ENCODE peak calls at places on chromosomes 1 and 21, in four cellular contexts. Q, E, B and S are unnamed samples.

GRCh38 chr1:94061513-94062443 is 59.2 kb downstream of the ABCA4 start:
- DNase-seq in E (peak), B (peak), Q (peak), S (peak)

GRCh38 chr21:44529011-44529421 is 11.0 kb downstream of the KRTAP10-1 start:
- DNase-seq in E (peak), B (no peak), Q (no peak), S (no peak)

GRCh38 chr21:36229181-36229580 is 72.6 kb downstream of the DOP1B start:
- DNase-seq in Q (no peak), E (no peak), B (no peak), S (no peak)

GRCh38 chr21:45323487-45324380 is 36.0 kb upstream of the POFUT2 start:
- DNase-seq in B (no peak), E (peak), Q (no peak), S (no peak)

GRCh38 chr1:206004821-206005220 is 1.6 kb upstream of the RAB7B start:
- DNase-seq in B (peak), Q (peak), E (no peak), S (peak)

GRCh38 chr1:63969461-63969893 is 195.7 kb downstream of the ROR1 start:
- DNase-seq in B (peak), E (no peak), Q (no peak), S (peak)

GRCh38 chr21:34553199-34553952 is 41.4 kb upstream of the KCNE1 start:
- DNase-seq in B (no peak), E (peak), Q (no peak), S (peak)

GRCh38 chr21:34554227-34554626 is 42.2 kb upstream of the KCNE1 start:
- DNase-seq in B (no peak), E (no peak), Q (no peak), S (peak)

GRCh38 chr1:145891143-145891542 is 5.5 kb upstream of the ANKRD35 start:
- DNase-seq in Q (no peak), E (no peak), B (peak), S (peak)

GRCh38 chr1:21072721-21073120 is 104.0 kb downstream of the EIF4G3 start:
- DNase-seq in Q (no peak), B (no peak), E (no peak), S (no peak)

GRCh38 chr21:20728691-20729090 is 269.5 kb upstream of the NCAM2 start:
- DNase-seq in B (no peak), Q (no peak), E (no peak), S (no peak)

GRCh38 chr1:65177457-65177856 is 29.5 kb downstream of the AK4 start:
- DNase-seq in B (no peak), E (no peak), Q (no peak), S (peak)

GRCh38 chr1:152520561-152521090 is 6.3 kb downstream of the CRCT1 start:
- DNase-seq in Q (no peak), B (no peak), E (no peak), S (no peak)

GRCh38 chr1:6688757-6689156 is 12.9 kb downstream of the DNAJC11 start:
- DNase-seq in E (no peak), Q (no peak), B (no peak), S (no peak)

GRCh38 chr1:106921186-106921585 is 135.3 kb upstream of the PRMT6 start:
- DNase-seq in Q (no peak), E (no peak), B (no peak), S (no peak)

GRCh38 chr1:67110352-67110751 is 24.4 kb downstream of the C1orf141 start:
- DNase-seq in E (no peak), B (no peak), Q (no peak), S (no peak)

GRCh38 chr1:62437273-62437945 is 560 bp downstream of the USP1 start:
- DNase-seq in E (peak), Q (no peak), B (peak), S (peak)

GRCh38 chr1:153475282-153475681 is 14.8 kb upstream of the S100A7 start:
- DNase-seq in B (no peak), E (no peak), Q (no peak), S (no peak)

GRCh38 chr1:147215540-147215916 is 9.6 kb downstream of the FMO5 start:
- DNase-seq in Q (no peak), E (no peak), B (peak), S (no peak)

GRCh38 chr1:11736746-11737639 is 1.1 kb downstream of the AGTRAP start:
- DNase-seq in Q (no peak), E (peak), B (peak), S (peak)

GRCh38 chr1:14572861-14573260 is 25.6 kb upstream of the KAZN start:
- DNase-seq in Q (no peak), B (no peak), E (no peak), S (no peak)

GRCh38 chr1:53280486-53280885 is 42.2 kb upstream of the MAGOH start:
- DNase-seq in E (no peak), B (no peak), Q (no peak), S (no peak)

GRCh38 chr1:82775402-82776000 is 974.8 kb downstream of the ADGRL2 start:
- DNase-seq in Q (no peak), B (peak), E (peak), S (peak)

GRCh38 chr1:243580072-243580471 is 270.0 kb downstream of the AKT3 start:
- DNase-seq in Q (no peak), E (no peak), B (no peak), S (no peak)

GRCh38 chr1:37474697-37475379 is 458 bp downstream of the ZC3H12A start:
- DNase-seq in E (no peak), B (peak), Q (no peak), S (peak)

GRCh38 chr1:85628791-85629531 is 48.4 kb downstream of the CCN1 start:
- DNase-seq in B (peak), Q (no peak), E (peak), S (peak)

GRCh38 chr1:38029081-38029681 is 16.6 kb downstream of the UTP11 start:
- DNase-seq in Q (peak), B (no peak), E (peak), S (no peak)